ENCODE peak calls at places on chromosomes 2 and 18, in five cellular contexts. One of them, this sample, is unnamed.

GRCh38 chr2:203710211-203710610 is 3.8 kb downstream of the CD28 start:
- DNase-seq in HCEC 1CT: no peak
- DNase-seq in activated CD8-positive, alpha-beta memory T cell treated with anti-CD3 and anti-CD28 coated beads for 48 hours: no peak
- DNase-seq in cardiac fibroblast: no peak
- DNase-seq in A549: no peak
- DNase-seq in this sample: no peak

GRCh38 chr2:69353360-69353759 is 33.7 kb downstream of the GFPT1 start:
- DNase-seq in HCEC 1CT: no peak
- DNase-seq in activated CD8-positive, alpha-beta memory T cell treated with anti-CD3 and anti-CD28 coated beads for 48 hours: no peak
- DNase-seq in cardiac fibroblast: peak; percentile 3
- DNase-seq in A549: no peak
- DNase-seq in this sample: no peak

GRCh38 chr2:117972466-117973123 is 41.3 kb downstream of the CCDC93 start:
- DNase-seq in HCEC 1CT: peak; percentile 38
- DNase-seq in activated CD8-positive, alpha-beta memory T cell treated with anti-CD3 and anti-CD28 coated beads for 48 hours: no peak
- DNase-seq in cardiac fibroblast: peak; percentile 78
- DNase-seq in A549: peak; percentile 14
- DNase-seq in this sample: no peak

GRCh38 chr18:58223717-58224424 is 179.8 kb downstream of the NEDD4L start:
- DNase-seq in HCEC 1CT: peak; percentile 96
- DNase-seq in activated CD8-positive, alpha-beta memory T cell treated with anti-CD3 and anti-CD28 coated beads for 48 hours: no peak
- DNase-seq in cardiac fibroblast: peak; percentile 88
- DNase-seq in A549: peak; percentile 86
- DNase-seq in this sample: no peak

GRCh38 chr2:197159681-197160211 is 150.8 kb downstream of the ANKRD44 start:
- DNase-seq in HCEC 1CT: peak; percentile 87
- DNase-seq in activated CD8-positive, alpha-beta memory T cell treated with anti-CD3 and anti-CD28 coated beads for 48 hours: no peak
- DNase-seq in cardiac fibroblast: peak; percentile 37
- DNase-seq in A549: peak; percentile 75
- DNase-seq in this sample: no peak

GRCh38 chr2:241636182-241636982 is 576 bp downstream of the THAP4 start:
- DNase-seq in HCEC 1CT: peak; percentile 49
- DNase-seq in activated CD8-positive, alpha-beta memory T cell treated with anti-CD3 and anti-CD28 coated beads for 48 hours: no peak
- DNase-seq in cardiac fibroblast: peak; percentile 34
- DNase-seq in A549: peak; percentile 52
- DNase-seq in this sample: no peak

GRCh38 chr2:219155054-219155644 is 5.5 kb downstream of the NHEJ1 start:
- DNase-seq in HCEC 1CT: peak; percentile 68
- DNase-seq in activated CD8-positive, alpha-beta memory T cell treated with anti-CD3 and anti-CD28 coated beads for 48 hours: no peak
- DNase-seq in cardiac fibroblast: peak; percentile 84
- DNase-seq in A549: peak; percentile 77
- DNase-seq in this sample: peak; percentile 10

GRCh38 chr2:239025081-239025801 is 177.4 kb downstream of the TWIST2 start:
- DNase-seq in HCEC 1CT: peak; percentile 20
- DNase-seq in activated CD8-positive, alpha-beta memory T cell treated with anti-CD3 and anti-CD28 coated beads for 48 hours: no peak
- DNase-seq in cardiac fibroblast: peak; percentile 57
- DNase-seq in A549: no peak
- DNase-seq in this sample: no peak

GRCh38 chr2:6764968-6765723 is 100.6 kb downstream of the CMPK2 start:
- DNase-seq in HCEC 1CT: no peak
- DNase-seq in activated CD8-positive, alpha-beta memory T cell treated with anti-CD3 and anti-CD28 coated beads for 48 hours: no peak
- DNase-seq in cardiac fibroblast: no peak
- DNase-seq in A549: no peak
- DNase-seq in this sample: no peak

GRCh38 chr18:76420888-76421287 is 74.2 kb downstream of the ZNF516 start:
- DNase-seq in HCEC 1CT: no peak
- DNase-seq in activated CD8-positive, alpha-beta memory T cell treated with anti-CD3 and anti-CD28 coated beads for 48 hours: no peak
- DNase-seq in cardiac fibroblast: no peak
- DNase-seq in A549: no peak
- DNase-seq in this sample: no peak

GRCh38 chr18:14189858-14190257 is 57.6 kb upstream of the ZNF519 start:
- DNase-seq in HCEC 1CT: no peak
- DNase-seq in activated CD8-positive, alpha-beta memory T cell treated with anti-CD3 and anti-CD28 coated beads for 48 hours: no peak
- DNase-seq in cardiac fibroblast: peak; percentile 10
- DNase-seq in A549: peak; percentile 91
- DNase-seq in this sample: no peak

GRCh38 chr2:135662088-135662487 is 79.6 kb upstream of the UBXN4 start:
- DNase-seq in HCEC 1CT: no peak
- DNase-seq in activated CD8-positive, alpha-beta memory T cell treated with anti-CD3 and anti-CD28 coated beads for 48 hours: no peak
- DNase-seq in cardiac fibroblast: peak; percentile 16
- DNase-seq in A549: no peak
- DNase-seq in this sample: no peak

GRCh38 chr2:144183744-144184143 is 336.2 kb downstream of the ZEB2 start:
- DNase-seq in HCEC 1CT: no peak
- DNase-seq in activated CD8-positive, alpha-beta memory T cell treated with anti-CD3 and anti-CD28 coated beads for 48 hours: peak; percentile 44
- DNase-seq in cardiac fibroblast: peak; percentile 29
- DNase-seq in A549: no peak
- DNase-seq in this sample: peak; percentile 54

GRCh38 chr2:235666240-235666781 is 172.5 kb downstream of the AGAP1 start:
- DNase-seq in HCEC 1CT: peak; percentile 67
- DNase-seq in activated CD8-positive, alpha-beta memory T cell treated with anti-CD3 and anti-CD28 coated beads for 48 hours: no peak
- DNase-seq in cardiac fibroblast: peak; percentile 90
- DNase-seq in A549: peak; percentile 86
- DNase-seq in this sample: no peak

GRCh38 chr18:57094199-57094598 is 52.7 kb upstream of the BOD1L2 start:
- DNase-seq in HCEC 1CT: no peak
- DNase-seq in activated CD8-positive, alpha-beta memory T cell treated with anti-CD3 and anti-CD28 coated beads for 48 hours: no peak
- DNase-seq in cardiac fibroblast: no peak
- DNase-seq in A549: no peak
- DNase-seq in this sample: no peak